ENCODE peak calls at places on chromosomes 6 and 20, in eight cellular contexts. L is breast epithelium, Y is AG10803, B is lung, I is pancreas, X is fibroblast of lung, Z is heart right ventricle, G is stomach. W is an unnamed sample.

GRCh38 chr20:34751453-34751852 is 47.3 kb downstream of the TP53INP2 start:
- DNase-seq in X (peak; percentile 23), B (no peak), Y (no peak), L (no peak), Z (no peak), G (no peak), I (no peak), W (no peak)

GRCh38 chr20:37868998-37869861 is 33.7 kb upstream of the VSTM2L start:
- DNase-seq in Y (no peak), I (no peak), X (no peak), Z (no peak), G (no peak), B (no peak), L (no peak), W (no peak)

GRCh38 chr20:58647162-58647813 is 3.8 kb upstream of the STX16 start:
- DNase-seq in L (peak; percentile 16), G (no peak), Y (no peak), B (no peak), Z (no peak), X (no peak), I (no peak), W (no peak)

GRCh38 chr20:23200914-23201313 is 114.8 kb upstream of the CD93 start:
- DNase-seq in I (no peak), G (peak; percentile 62), L (no peak), B (peak; percentile 63), Y (no peak), Z (peak; percentile 48), X (peak; percentile 17), W (no peak)

GRCh38 chr6:71489736-71490135 is 201.1 kb downstream of the OGFRL1 start:
- DNase-seq in B (no peak), L (no peak), X (peak; percentile 94), I (no peak), Z (no peak), G (no peak), Y (peak; percentile 94), W (peak; percentile 76)

GRCh38 chr6:37433657-37434271 is 743 bp downstream of the CMTR1 start:
- DNase-seq in Z (no peak), L (peak; percentile 18), B (no peak), G (no peak), Y (no peak), X (peak; percentile 24), I (no peak), W (no peak)

GRCh38 chr6:90197854-90198496 is 98.7 kb downstream of the BACH2 start:
- DNase-seq in B (no peak), L (no peak), Y (peak; percentile 83), G (no peak), I (no peak), X (peak; percentile 94), Z (no peak), W (no peak)

GRCh38 chr6:45959534-45960195 is 56.0 kb downstream of the CLIC5 start:
- DNase-seq in Z (no peak), L (no peak), Y (peak; percentile 45), B (no peak), G (no peak), I (no peak), X (peak; percentile 66), W (no peak)

GRCh38 chr20:62631336-62632317 is 10.7 kb upstream of the SLCO4A1 start:
- DNase-seq in B (no peak), Z (no peak), X (no peak), G (no peak), L (no peak), I (peak; percentile 63), Y (no peak), W (no peak)

GRCh38 chr6:156897907-156898531 is 120.8 kb downstream of the ARID1B start:
- DNase-seq in Z (no peak), B (no peak), X (no peak), L (no peak), G (no peak), Y (no peak), I (no peak), W (no peak)

GRCh38 chr6:89298680-89299450 is 16.2 kb downstream of the GABRR2 start:
- DNase-seq in B (no peak), Z (no peak), G (no peak), L (no peak), I (no peak), Y (peak; percentile 22), X (peak; percentile 68), W (no peak)

GRCh38 chr6:30495993-30496392 is 6.7 kb downstream of the HLA-E start:
- DNase-seq in I (no peak), X (no peak), Z (no peak), Y (no peak), B (no peak), G (no peak), L (no peak), W (no peak)

GRCh38 chr6:30494275-30494990 is 5.1 kb downstream of the HLA-E start:
- DNase-seq in B (no peak), L (no peak), I (no peak), Y (no peak), Z (no peak), G (no peak), X (no peak), W (no peak)

GRCh38 chr6:30490031-30490876 is 945 bp downstream of the HLA-E start:
- DNase-seq in L (peak; percentile 47), B (peak; percentile 78), I (peak; percentile 83), Y (peak; percentile 59), X (peak; percentile 55), G (peak; percentile 77), Z (peak; percentile 73), W (no peak)

GRCh38 chr6:30491963-30492616 is 2.8 kb downstream of the HLA-E start:
- DNase-seq in Y (no peak), X (no peak), G (no peak), L (no peak), Z (no peak), B (no peak), I (no peak), W (no peak)

DNA sequence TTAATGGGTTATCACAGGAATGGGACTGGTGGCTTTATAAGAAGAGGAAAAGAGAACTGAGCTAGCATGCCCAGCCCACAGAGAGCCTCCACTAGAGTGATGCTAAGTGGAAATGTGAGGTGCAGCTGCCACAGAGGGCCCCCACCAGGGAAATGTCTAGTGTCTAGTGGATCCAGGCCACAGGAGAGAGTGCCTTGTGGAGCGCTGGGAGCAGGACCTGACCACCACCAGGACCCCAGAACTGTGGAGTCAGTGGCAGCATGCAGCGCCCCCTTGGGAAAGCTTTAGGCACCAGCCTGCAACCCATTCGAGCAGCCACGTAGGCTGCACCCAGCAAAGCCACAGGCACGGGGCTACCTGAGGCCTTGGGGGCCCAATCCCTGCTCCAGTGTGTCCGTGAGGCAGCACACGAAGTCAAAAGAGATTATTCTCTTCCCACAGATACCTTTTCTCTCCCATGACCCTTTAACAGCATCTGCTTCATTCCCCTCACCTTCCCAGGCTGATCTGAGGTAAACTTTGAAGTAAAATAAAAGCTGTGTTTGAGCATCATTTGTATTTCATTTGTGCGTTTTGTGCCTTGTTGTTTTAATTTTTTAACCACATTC is 4.4 kb downstream of the HLA-E start:
- DNase-seq in Y (no peak), L (no peak), G (no peak), I (peak; percentile 40), Z (no peak), X (no peak), B (no peak), W (no peak)
- H3K4me3 ChIP-seq in Y (no peak overlapping the region), L (no peak overlapping the region), G (no peak overlapping the region), I (no peak overlapping the region), Z (no peak overlapping the region), X (no peak overlapping the region), B (peak overlapping the region; percentile 1), W (no peak overlapping the region)

DNA sequence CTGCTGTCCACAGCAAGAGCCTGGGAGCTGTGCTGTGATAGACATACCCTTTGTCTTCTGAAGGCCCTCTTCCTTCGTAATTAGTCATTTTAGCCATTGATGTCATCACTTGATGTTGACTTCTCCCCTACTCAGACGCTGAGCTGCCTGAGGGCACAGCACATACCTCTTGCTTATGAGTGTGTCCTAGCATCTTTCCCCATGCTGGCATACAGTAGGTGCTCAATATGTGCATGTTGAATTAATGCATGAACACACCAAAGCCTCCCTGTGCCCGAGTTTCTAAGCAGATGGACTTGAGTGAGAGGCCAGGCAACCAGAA is 35.8 kb upstream of the FAM83D start:
- DNase-seq in L (no peak), X (no peak), Y (no peak), I (no peak), G (no peak), B (no peak), Z (no peak), W (no peak)
- TF ChIP-seq CTCF in L (no peak), X (no peak), Y (no peak), I (no peak), G (no peak), B (no peak), Z (no peak), W (no peak)

GRCh38 chr6:13813011-13813410 is 1.3 kb downstream of the MCUR1 start:
- DNase-seq in X (no peak), Y (no peak), L (no peak), Z (no peak), G (no peak), I (no peak), B (no peak), W (no peak)
- H3K4me3 ChIP-seq in X (peak overlapping the region; percentile 58), Y (peak overlapping the region; percentile 72), L (peak overlapping the region; percentile 62), Z (peak overlapping the region; percentile 89), G (peak overlapping the region; percentile 97), I (no peak overlapping the region), B (peak overlapping the region; percentile 13), W (peak overlapping the region; percentile 75)

DNA sequence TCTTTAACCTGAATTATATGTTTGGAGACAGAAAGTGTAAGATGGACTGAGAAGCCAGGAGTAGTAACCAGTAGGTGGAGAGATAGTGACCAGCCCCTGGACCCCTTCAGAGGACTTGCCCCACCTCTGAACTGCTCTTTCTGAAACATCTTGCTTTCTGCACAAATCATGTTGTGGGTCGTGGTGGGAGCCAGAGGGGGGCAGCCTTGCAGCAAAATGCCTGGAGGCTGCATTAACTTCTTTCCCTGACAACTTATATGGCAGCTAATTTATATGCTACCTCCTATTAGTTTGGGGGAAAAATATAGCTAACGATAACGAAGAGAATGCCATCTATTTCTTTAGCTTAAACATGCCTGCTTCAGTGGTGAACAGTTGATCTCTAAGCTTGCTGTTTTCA is 859.8 kb downstream of the MAFB start:
- DNase-seq in Z (peak; percentile 11), Y (peak; percentile 11), B (no peak), G (no peak), L (no peak), X (peak; percentile 40), I (no peak), W (no peak)
- TF ChIP-seq CTCF in Z (peak; percentile 30), Y (peak; percentile 54), B (no peak), G (no peak), L (no peak), X (peak; percentile 71), I (no peak), W (peak; percentile 72)

DNA sequence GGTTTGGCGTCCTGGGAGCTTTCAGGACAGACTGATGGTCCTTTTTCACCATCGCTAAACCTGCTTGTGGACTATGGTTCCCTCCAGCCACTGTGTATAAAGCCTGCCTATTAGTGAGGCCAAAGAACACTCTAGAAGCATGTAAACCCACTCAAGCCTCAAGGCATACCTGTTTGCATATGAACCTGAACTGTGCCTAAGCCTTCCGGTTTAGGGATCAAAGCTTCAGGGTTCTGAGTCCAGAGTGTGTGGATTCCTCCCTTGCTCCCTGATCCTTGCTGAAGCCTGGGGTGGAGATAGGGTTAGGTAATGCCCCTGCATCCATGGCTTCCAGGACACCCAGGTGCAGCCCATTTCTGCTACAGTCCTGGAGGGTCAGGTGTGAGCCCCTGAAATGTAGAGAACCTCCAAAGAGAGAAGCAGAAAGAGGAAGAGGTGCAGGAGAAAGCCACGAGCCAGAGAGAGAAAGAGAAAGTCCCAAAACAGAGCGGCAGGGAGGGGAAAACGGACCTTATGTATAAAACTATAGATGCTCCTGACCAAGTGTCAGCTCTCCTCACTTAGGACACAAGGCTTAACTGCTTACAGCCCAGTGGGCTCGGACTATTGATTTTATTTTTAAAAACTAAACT is 93.3 kb downstream of the SCML4 start:
- DNase-seq in I (no peak), Y (no peak), B (no peak), L (no peak), X (no peak), Z (no peak), G (no peak), W (no peak)
- H3K4me3 ChIP-seq in I (no peak overlapping the region), Y (no peak overlapping the region), B (no peak overlapping the region), L (no peak overlapping the region), X (no peak overlapping the region), Z (no peak overlapping the region), G (peak overlapping the region; percentile 12), W (no peak overlapping the region)

W was measured in AG04449.